ENCODE peak calls at places on chromosomes 11 and 22, in five cellular contexts. F, Y, N, M and W are unnamed samples.

GRCh38 chr11:114616516-114616915 is 20.9 kb upstream of the NXPE4 start:
- DNase-seq in F (no peak), Y (no peak), M (no peak), N (no peak), W (no peak)

GRCh38 chr22:46619830-46620501 is at the start of gene GRAMD4:
- DNase-seq in F (no peak), M (no peak), N (peak; percentile 19), Y (no peak), W (peak; percentile 55)

GRCh38 chr11:36258730-36259360 is 30.4 kb downstream of the COMMD9 start:
- DNase-seq in N (peak; percentile 25), F (peak; percentile 43), M (peak; percentile 36), Y (peak; percentile 74), W (peak; percentile 84)

GRCh38 chr11:13487661-13488030 is 8.2 kb downstream of the PTH start:
- DNase-seq in F (no peak), N (peak; percentile 14), Y (peak; percentile 29), M (peak; percentile 8), W (peak; percentile 28)

GRCh38 chr22:40107756-40108437 is 69.8 kb upstream of the TNRC6B start:
- DNase-seq in M (no peak), Y (peak; percentile 40), N (no peak), F (peak; percentile 48), W (no peak)

GRCh38 chr11:58616594-58616993 is 5.9 kb upstream of the CNTF start:
- DNase-seq in F (no peak), Y (peak; percentile 96), N (no peak), M (no peak), W (no peak)

GRCh38 chr11:62540804-62541671 is 5.6 kb downstream of the AHNAK start:
- DNase-seq in M (no peak), F (no peak), Y (no peak), N (no peak), W (no peak)

GRCh38 chr11:9922806-9923205 is 258.9 kb downstream of the SWAP70 start:
- DNase-seq in Y (no peak), N (no peak), F (no peak), M (no peak), W (peak; percentile 41)

GRCh38 chr22:50253941-50254340 is 2.9 kb upstream of the HDAC10 start:
- DNase-seq in M (no peak), N (no peak), Y (no peak), F (no peak), W (no peak)

GRCh38 chr22:47515384-47516125 is 753.1 kb downstream of the TBC1D22A start:
- DNase-seq in Y (peak; percentile 4), F (peak; percentile 64), M (no peak), N (no peak), W (no peak)

GRCh38 chr11:119218141-119218878 is 12.2 kb downstream of the CBL start:
- DNase-seq in F (no peak), N (peak; percentile 31), M (peak; percentile 92), Y (peak; percentile 99), W (no peak)

GRCh38 chr11:75811485-75811884 is 3.5 kb upstream of the UVRAG start:
- DNase-seq in M (no peak), Y (no peak), N (no peak), F (no peak), W (no peak)

GRCh38 chr11:116981216-116981887 is 116.9 kb downstream of the SIK3 start:
- DNase-seq in M (no peak), Y (no peak), F (no peak), N (no peak), W (no peak)

GRCh38 chr22:17390087-17390486 is 20.8 kb downstream of the CECR2 start:
- DNase-seq in Y (no peak), M (no peak), F (no peak), N (no peak), W (no peak)

GRCh38 chr11:94315664-94316063 is 11.3 kb downstream of the IZUMO1R start:
- DNase-seq in N (no peak), Y (peak; percentile 23), M (no peak), F (no peak), W (no peak)

GRCh38 chr11:79440451-79441158 is at the start of gene TENM4:
- DNase-seq in M (no peak), Y (peak; percentile 16), N (no peak), F (peak; percentile 55), W (peak; percentile 83)
- TF ChIP-seq EZH2 in M (no peak), Y (no peak), N (no peak), F (no peak), W (no peak)

GRCh38 chr22:32721328-32722180 is 80.0 kb upstream of the TIMP3 start:
- DNase-seq in M (no peak), Y (no peak), F (no peak), N (no peak), W (no peak)

GRCh38 chr22:32713737-32714457 is 87.6 kb upstream of the TIMP3 start:
- DNase-seq in Y (no peak), N (no peak), M (no peak), F (no peak), W (no peak)

GRCh38 chr22:32720924-32721323 is 80.6 kb upstream of the TIMP3 start:
- DNase-seq in N (no peak), F (no peak), Y (no peak), M (no peak), W (no peak)

GRCh38 chr22:32714458-32715250 is 86.9 kb upstream of the TIMP3 start:
- DNase-seq in N (no peak), M (no peak), F (no peak), Y (no peak), W (no peak)

GRCh38 chr22:32717337-32718240 is 83.9 kb upstream of the TIMP3 start:
- DNase-seq in Y (no peak), M (no peak), N (no peak), F (no peak), W (no peak)
- H3K4me1 ChIP-seq in Y (no peaks in the 10 kb centered on the region), M (no peaks in the 10 kb centered on the region), N (no peaks in the 10 kb centered on the region), F (no peaks in the 10 kb centered on the region), W (no peaks in the 10 kb centered on the region)

GRCh38 chr22:25760294-25760693 is 18.3 kb downstream of the MYO18B start:
- DNase-seq in F (no peak), M (no peak), Y (no peak), N (no peak), W (no peak)

GRCh38 chr22:25760848-25761595 is 19.0 kb downstream of the MYO18B start:
- DNase-seq in M (no peak), N (no peak), F (no peak), Y (no peak), W (no peak)

GRCh38 chr22:25758316-25758715 is 16.3 kb downstream of the MYO18B start:
- DNase-seq in F (no peak), Y (no peak), N (no peak), M (no peak), W (no peak)

GRCh38 chr22:25757686-25758085 is 15.7 kb downstream of the MYO18B start:
- DNase-seq in F (no peak), N (no peak), M (no peak), Y (no peak), W (no peak)

GRCh38 chr22:25759825-25760231 is 17.8 kb downstream of the MYO18B start:
- DNase-seq in F (no peak), Y (peak; percentile 4), N (no peak), M (no peak), W (no peak)
- H4K20me1 ChIP-seq in F (no peaks in the 10 kb centered on the region), Y (no peaks in the 10 kb centered on the region), N (peaks cover 17% of the 10 kb centered on the region), M (no peaks in the 10 kb centered on the region), W (no peaks in the 10 kb centered on the region)

GRCh38 chr11:69775163-69775755 is at the start of gene FGF4:
- DNase-seq in Y (no peak), N (no peak), F (no peak), M (no peak), W (peak; percentile 60)

GRCh38 chr11:69772646-69773045 is 2.5 kb downstream of the FGF4 start:
- DNase-seq in F (no peak), Y (no peak), M (no peak), N (no peak), W (no peak)

GRCh38 chr11:69771466-69771865 is 3.7 kb downstream of the FGF4 start:
- DNase-seq in M (no peak), Y (no peak), F (no peak), N (no peak), W (peak; percentile 55)

GRCh38 chr11:69773626-69774353 is 1.4 kb downstream of the FGF4 start:
- DNase-seq in F (no peak), N (no peak), Y (no peak), M (no peak), W (peak; percentile 51)

DNA sequence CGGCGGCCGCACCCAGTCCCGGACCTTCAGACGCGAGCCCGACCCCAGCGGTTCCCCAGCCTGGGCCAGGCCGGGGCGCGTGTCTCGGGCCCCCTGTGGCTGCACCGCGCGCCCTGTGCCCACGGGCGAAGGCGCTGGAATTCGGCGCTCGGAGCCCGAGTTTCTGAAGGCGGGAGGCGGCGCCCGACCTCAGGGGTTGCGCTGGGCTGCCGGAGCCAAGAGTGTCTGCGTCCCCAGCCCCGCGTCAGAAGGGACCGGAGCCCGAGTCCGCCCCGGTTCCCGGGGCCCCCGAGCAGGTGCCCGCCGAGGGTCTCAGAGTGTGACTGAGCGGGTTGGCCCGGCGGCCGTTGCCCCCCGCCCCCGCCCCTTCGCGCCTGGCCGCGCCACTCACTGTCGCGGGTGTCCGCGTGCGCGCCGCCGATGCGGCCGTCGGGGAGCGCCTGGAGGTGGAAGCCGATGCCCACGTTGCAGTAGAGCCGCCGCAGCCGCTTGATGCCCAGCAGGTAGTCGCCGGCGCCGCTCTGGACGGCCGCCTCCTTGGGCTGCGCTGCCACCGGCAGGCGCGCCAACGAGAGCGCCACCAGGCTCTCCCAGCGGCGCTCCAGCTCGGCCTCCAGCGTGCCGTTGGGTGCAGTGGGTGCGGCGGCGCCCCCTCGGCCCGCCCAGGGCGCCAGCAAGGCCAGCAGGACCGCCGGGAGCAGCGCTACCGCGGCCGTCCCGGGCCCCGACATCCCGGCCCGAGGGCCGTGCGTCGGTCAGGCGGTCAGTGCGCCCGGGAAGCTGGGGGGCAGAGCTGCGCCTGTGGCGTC is 583 bp downstream of the FGF4 start:
- DNase-seq in M (no peak), Y (no peak), N (no peak), F (no peak), W (peak; percentile 65)
- TF ChIP-seq EZH2 in M (no peak), Y (no peak), N (no peak), F (no peak), W (peak; percentile 91)

DNA sequence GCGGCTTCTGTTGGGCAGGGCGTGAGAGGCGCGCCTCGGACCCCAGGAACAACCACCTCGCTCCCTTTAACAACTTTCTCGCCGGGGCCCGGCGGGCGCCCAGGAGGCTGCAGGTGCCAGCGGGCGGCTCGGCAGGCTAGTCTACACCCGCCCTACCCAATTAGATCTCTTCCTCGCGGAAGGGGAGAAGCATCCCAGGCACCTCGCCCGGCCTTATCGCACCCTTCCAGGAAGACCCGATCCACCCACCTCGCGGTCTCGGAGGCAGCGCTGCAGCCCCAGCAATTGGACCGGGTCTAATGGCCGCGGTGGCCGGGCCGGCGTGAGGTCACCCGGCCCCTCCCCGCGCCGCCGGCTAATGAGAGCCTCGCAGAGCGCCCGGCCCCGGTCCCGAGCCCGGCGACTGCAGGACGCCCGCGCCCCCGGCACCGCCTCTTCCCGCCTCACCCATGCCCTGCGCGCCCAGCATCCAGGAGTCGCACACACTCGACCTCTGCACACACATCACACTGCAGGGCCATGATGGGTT is at the start of gene PLAAT3:
- DNase-seq in M (peak; percentile 36), F (peak; percentile 35), N (peak; percentile 87), Y (peak; percentile 77), W (peak; percentile 76)
- H3K4me1 ChIP-seq in M (peaks cover 13% of the 10 kb centered on the region), F (no peaks in the 10 kb centered on the region), N (peaks cover 8% of the 10 kb centered on the region), Y (peaks cover 4% of the 10 kb centered on the region), W (peaks cover 12% of the 10 kb centered on the region)